ENCODE peak calls at places on chromosomes 3 and 15, in six cellular contexts. Z is cardiac fibroblast, P is upper lobe of right lung, I is OCI-LY7, T is GM23338, R is psoas muscle. W is an unnamed sample.

GRCh38 chr15:73681856-73682596 is 2.2 kb upstream of the CD276 start:
- DNase-seq in R (no peak), T (no peak), P (no peak), I (no peak), Z (no peak), W (no peak)

GRCh38 chr3:126553284-126553811 is 5.4 kb downstream of the C3orf22 start:
- DNase-seq in I (no peak), P (peak), R (peak), T (no peak), Z (no peak), W (peak)

GRCh38 chr3:56593455-56594158 is 36.6 kb downstream of the CCDC66 start:
- DNase-seq in Z (no peak), R (no peak), T (no peak), P (no peak), I (peak), W (no peak)

GRCh38 chr3:63056932-63057331 is 181.7 kb upstream of the CADPS start:
- DNase-seq in I (no peak), Z (no peak), T (no peak), P (no peak), R (no peak), W (no peak)

GRCh38 chr3:38168988-38169363 is 3.6 kb downstream of the OXSR1 start:
- DNase-seq in I (no peak), R (no peak), P (no peak), Z (no peak), T (no peak), W (no peak)

GRCh38 chr15:29852201-29852600 is 29.9 kb upstream of the TJP1 start:
- DNase-seq in I (no peak), P (no peak), T (no peak), Z (no peak), R (no peak), W (no peak)

GRCh38 chr15:64156652-64157331 is 5.3 kb downstream of the SNX22 start:
- DNase-seq in Z (no peak), R (no peak), T (no peak), P (no peak), I (no peak), W (no peak)

GRCh38 chr3:15520185-15520584 is 1.3 kb downstream of the COLQ start:
- DNase-seq in I (no peak), P (no peak), R (peak), Z (no peak), T (no peak), W (no peak)

GRCh38 chr3:129625071-129625874 is 18.8 kb upstream of the PLXND1 start:
- DNase-seq in P (peak), Z (no peak), R (peak), T (peak), I (no peak), W (peak)

GRCh38 chr15:42903388-42904324 is 16.9 kb downstream of the TTBK2 start:
- DNase-seq in Z (no peak), P (no peak), R (no peak), I (no peak), T (no peak), W (no peak)
- TF ChIP-seq CTCF in Z (no peak), P (no peak), R (no peak), I (no peak), T (no peak), W (no peak)

DNA sequence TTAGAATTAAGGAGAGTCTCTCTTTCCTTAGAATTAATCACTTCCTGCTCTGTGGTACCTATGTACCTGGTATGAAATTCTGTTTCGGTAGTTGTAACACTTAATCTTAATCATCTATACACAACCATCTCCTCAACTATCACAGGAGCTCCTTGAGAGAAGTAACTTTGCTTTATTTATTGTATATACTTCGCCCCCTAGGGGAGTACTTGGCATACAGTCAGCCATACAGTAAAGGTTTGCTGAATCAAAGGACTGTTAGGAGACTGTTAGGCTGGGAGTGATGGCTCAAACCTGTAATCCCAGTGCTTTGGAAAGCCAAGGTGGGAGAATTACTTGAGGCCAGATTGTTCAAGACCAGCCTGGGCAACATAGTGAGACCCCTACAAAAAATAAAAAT is 44.7 kb downstream of the RORA start:
- DNase-seq in Z (no peak), P (no peak), R (no peak), I (peak), T (peak), W (no peak)
- TF ChIP-seq CTCF in Z (peak), P (no peak), R (no peak), I (peak), T (no peak), W (no peak)

GRCh38 chr15:69049976-69050375 is 35.5 kb downstream of the NOX5 start:
- DNase-seq in T (no peak), I (no peak), P (no peak), Z (no peak), R (no peak), W (no peak)

GRCh38 chr15:69044899-69045298 is 30.4 kb downstream of the NOX5 start:
- DNase-seq in R (no peak), Z (peak), I (no peak), T (no peak), P (no peak), W (no peak)

GRCh38 chr15:69046781-69047180 is 32.3 kb downstream of the NOX5 start:
- DNase-seq in P (no peak), R (no peak), I (no peak), T (no peak), Z (no peak), W (no peak)

GRCh38 chr15:69042531-69042930 is 28.0 kb downstream of the NOX5 start:
- DNase-seq in R (no peak), T (no peak), Z (no peak), P (no peak), I (no peak), W (no peak)

GRCh38 chr15:69045810-69046209 is 31.3 kb downstream of the NOX5 start:
- DNase-seq in I (no peak), Z (peak), R (no peak), P (no peak), T (peak), W (no peak)
- TF ChIP-seq CTCF in I (no peak), Z (peak), R (no peak), P (no peak), T (peak), W (peak)

GRCh38 chr3:14206548-14207177 is 28.0 kb downstream of the LSM3 start:
- DNase-seq in R (no peak), P (no peak), T (peak), I (peak), Z (no peak), W (no peak)
- TF ChIP-seq CTCF in R (no peak), P (no peak), T (peak), I (peak), Z (no peak), W (no peak)

GRCh38 chr3:141302364-141303141 is 65.8 kb upstream of the ZBTB38 start:
- DNase-seq in I (no peak), T (no peak), R (no peak), P (no peak), Z (peak), W (no peak)
- TF ChIP-seq CTCF in I (no peak), T (no peak), R (no peak), P (no peak), Z (peak), W (peak)

GRCh38 chr3:139718415-139718814 is 40.6 kb upstream of the NMNAT3 start:
- DNase-seq in I (no peak), T (peak), P (no peak), R (peak), Z (peak), W (no peak)
- TF ChIP-seq CTCF in I (peak), T (peak), P (peak), R (peak), Z (peak), W (peak)

DNA sequence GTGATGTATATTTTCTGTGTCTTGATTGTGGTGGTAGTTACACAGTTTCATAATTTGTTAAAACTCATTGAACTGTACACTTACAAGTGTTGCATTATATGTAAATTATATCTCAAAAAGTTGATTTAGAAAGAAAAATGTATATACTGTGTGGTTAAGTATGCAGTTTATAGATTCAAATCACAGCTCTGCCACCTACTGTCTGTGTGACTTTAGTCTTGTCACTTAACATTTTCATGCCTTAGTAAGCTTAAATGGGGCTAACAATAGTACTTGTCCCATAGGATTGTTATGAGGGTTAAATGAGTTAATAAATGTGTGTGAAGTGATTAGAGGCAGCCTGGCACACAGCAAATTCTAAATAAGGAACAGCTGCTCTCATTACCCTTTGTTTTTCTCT is 120.9 kb upstream of the P2RY1 start:
- DNase-seq in T (no peak), R (no peak), P (no peak), Z (no peak), I (no peak), W (no peak)
- TF ChIP-seq CTCF in T (peak), R (no peak), P (no peak), Z (no peak), I (peak), W (peak)

W was measured in chondrocyte.